ENCODE peak calls at places on chromosomes 4 and X, in four cellular contexts. E, D, X and Y are unnamed samples.
A peak's percentile ranks its signal among the peaks of the same experiment; 100 is the strongest.

GRCh38 chr4:137065306-137065705 is 467.0 kb downstream of the PCDH18 start:
- DNase-seq in E (no peak), D (no peak), X (no peak), Y (no peak)

GRCh38 chr4:77332696-77333270 is 175.8 kb downstream of the CCNG2 start:
- DNase-seq in E (no peak), D (no peak), X (no peak), Y (no peak)

GRCh38 chrX:154546354-154547244 is at the start of gene G6PD:
- DNase-seq in E (no peak), D (no peak), X (peak; percentile 83), Y (peak; percentile 82)

GRCh38 chrX:118745570-118745969 is 18.2 kb downstream of the IL13RA1 start:
- DNase-seq in E (no peak), D (no peak), X (no peak), Y (no peak)

GRCh38 chrX:40434947-40435346 is 145.8 kb upstream of the ATP6AP2 start:
- DNase-seq in E (peak; percentile 36), D (no peak), X (no peak), Y (peak; percentile 81)

GRCh38 chrX:46185923-46186810 is 359.1 kb downstream of the ZNF674 start:
- DNase-seq in E (no peak), D (no peak), X (no peak), Y (no peak)

GRCh38 chr4:101651778-101652177 is 138.8 kb upstream of the BANK1 start:
- DNase-seq in E (peak; percentile 80), D (peak; percentile 70), X (no peak), Y (no peak)

GRCh38 chrX:151098996-151099395 is 77.4 kb upstream of the GPR50 start:
- DNase-seq in E (no peak), D (no peak), X (no peak), Y (no peak)

GRCh38 chrX:31679861-31680260 is 608.0 kb upstream of the FTHL17 start:
- DNase-seq in E (no peak), D (no peak), X (no peak), Y (peak; percentile 17)

GRCh38 chr4:1245481-1246051 is 3.4 kb downstream of the CTBP1 start:
- DNase-seq in E (no peak), D (peak; percentile 5), X (peak; percentile 6), Y (peak; percentile 5)

GRCh38 chr4:120266602-120267001 is 200.0 kb upstream of the MAD2L1 start:
- DNase-seq in E (no peak), D (no peak), X (no peak), Y (no peak)

GRCh38 chr4:7384929-7385890 is 49.5 kb downstream of the PSAPL1 start:
- DNase-seq in E (peak; percentile 18), D (no peak), X (no peak), Y (no peak)

GRCh38 chrX:134999469-134999868 is 8.7 kb downstream of the SMIM10 start:
- DNase-seq in E (no peak), D (no peak), X (no peak), Y (no peak)

GRCh38 chr4:85127653-85128052 is 161.2 kb upstream of the WDFY3 start:
- DNase-seq in E (peak; percentile 38), D (no peak), X (no peak), Y (peak; percentile 81)

GRCh38 chr4:60757986-60758385 is 442.1 kb upstream of the ADGRL3 start:
- DNase-seq in E (no peak), D (no peak), X (no peak), Y (no peak)

GRCh38 chr4:174120446-174121142 is 162.9 kb downstream of the FBXO8 start:
- DNase-seq in E (peak; percentile 50), D (peak; percentile 67), X (no peak), Y (peak; percentile 78)

GRCh38 chr4:84847978-84848377 is 118.5 kb downstream of the WDFY3 start:
- DNase-seq in E (no peak), D (no peak), X (no peak), Y (no peak)

GRCh38 chr4:15718465-15718864 is 15.6 kb downstream of the BST1 start:
- DNase-seq in E (no peak), D (no peak), X (no peak), Y (no peak)

GRCh38 chrX:111568356-111568755 is 56.9 kb downstream of the SERTM2 start:
- DNase-seq in E (no peak), D (no peak), X (no peak), Y (peak; percentile 36)

GRCh38 chr4:137361756-137362470 is 170.4 kb downstream of the PCDH18 start:
- DNase-seq in E (no peak), D (no peak), X (no peak), Y (no peak)

GRCh38 chr4:139144161-139144859 is 32.7 kb downstream of the ELF2 start:
- DNase-seq in E (peak; percentile 33), D (peak; percentile 34), X (peak; percentile 36), Y (peak; percentile 9)

GRCh38 chr4:39539026-39539690 is 11.9 kb upstream of the UGDH start:
- DNase-seq in E (no peak), D (no peak), X (no peak), Y (no peak)

GRCh38 chrX:104803219-104803618 is 237.2 kb downstream of the IL1RAPL2 start:
- DNase-seq in E (no peak), D (no peak), X (no peak), Y (no peak)

GRCh38 chr4:184843984-184844554 is 18.3 kb upstream of the ACSL1 start:
- DNase-seq in E (no peak), D (no peak), X (no peak), Y (no peak)

GRCh38 chrX:149504226-149504914 is 736 bp downstream of the IDS start:
- DNase-seq in E (no peak), D (no peak), X (peak; percentile 37), Y (peak; percentile 74)

GRCh38 chrX:9880912-9881311 is 86.2 kb upstream of the CLDN34 start:
- DNase-seq in E (no peak), D (no peak), X (no peak), Y (no peak)

GRCh38 chrX:107025538-107025937 is 25.5 kb upstream of the MORC4 start:
- DNase-seq in E (no peak), D (no peak), X (no peak), Y (no peak)

GRCh38 chrX:24154490-24155034 is 5.0 kb downstream of the ZFX start:
- DNase-seq in E (no peak), D (no peak), X (no peak), Y (no peak)
- H3K4me3 ChIP-seq in E (no peak overlapping the region), D (no peak overlapping the region), X (no peak overlapping the region), Y (peak overlapping the region; percentile 15)

GRCh38 chr4:108787106-108787505 is 24.3 kb upstream of the ETNPPL start:
- DNase-seq in E (no peak), D (no peak), X (no peak), Y (no peak)

GRCh38 chr4:108779958-108780357 is 17.1 kb upstream of the ETNPPL start:
- DNase-seq in E (no peak), D (no peak), X (no peak), Y (no peak)

GRCh38 chr4:108786351-108786750 is 23.5 kb upstream of the ETNPPL start:
- DNase-seq in E (no peak), D (no peak), X (no peak), Y (no peak)

GRCh38 chr4:108787724-108788123 is 24.9 kb upstream of the ETNPPL start:
- DNase-seq in E (no peak), D (no peak), X (no peak), Y (no peak)

GRCh38 chr4:108783666-108784463 is 21.0 kb upstream of the ETNPPL start:
- DNase-seq in E (no peak), D (no peak), X (no peak), Y (no peak)
- TF ChIP-seq CTCF in E (no peak), D (no peak), X (no peak), Y (peak; percentile 39)

DNA sequence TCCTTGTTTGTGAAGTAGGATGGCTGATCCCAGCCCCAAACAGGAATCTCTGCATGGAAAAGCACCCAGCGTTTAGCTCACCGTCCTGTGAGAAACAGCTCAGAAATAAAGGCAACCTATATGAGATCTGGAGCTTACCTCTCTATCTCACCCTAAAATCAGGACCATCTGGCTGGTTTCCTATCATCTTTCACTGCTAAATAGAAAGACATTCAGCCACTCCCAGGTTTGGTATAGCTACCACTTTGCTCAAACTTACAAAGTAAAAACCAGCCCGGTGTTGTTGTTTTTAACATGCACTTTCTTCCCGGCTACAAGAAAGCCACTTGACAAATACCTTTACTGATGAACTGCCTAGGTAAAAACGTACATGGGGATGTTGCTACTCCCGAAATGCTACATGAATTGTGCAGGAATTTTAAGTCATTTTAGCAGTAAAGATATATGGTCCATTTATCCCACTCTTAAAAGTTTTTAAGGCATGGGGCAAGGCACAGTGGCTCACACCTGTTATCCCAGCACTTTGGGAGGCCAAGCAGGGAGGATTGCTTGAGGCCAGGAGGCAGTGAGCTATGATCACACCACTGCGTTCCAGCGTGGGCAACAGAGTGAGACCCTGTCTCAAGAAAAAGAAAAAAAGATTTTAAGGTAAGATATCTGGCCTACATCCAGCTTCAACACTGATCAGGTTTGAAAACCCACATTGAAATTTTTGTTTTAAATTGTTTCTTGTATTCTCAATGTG is 1.0 kb upstream of the SEC24D start:
- DNase-seq in E (no peak), D (no peak), X (no peak), Y (no peak)
- H3K4me3 ChIP-seq in E (peak overlapping the region; percentile 94), D (peak overlapping the region; percentile 98), X (peak overlapping the region; percentile 83), Y (peak overlapping the region; percentile 96)

DNA sequence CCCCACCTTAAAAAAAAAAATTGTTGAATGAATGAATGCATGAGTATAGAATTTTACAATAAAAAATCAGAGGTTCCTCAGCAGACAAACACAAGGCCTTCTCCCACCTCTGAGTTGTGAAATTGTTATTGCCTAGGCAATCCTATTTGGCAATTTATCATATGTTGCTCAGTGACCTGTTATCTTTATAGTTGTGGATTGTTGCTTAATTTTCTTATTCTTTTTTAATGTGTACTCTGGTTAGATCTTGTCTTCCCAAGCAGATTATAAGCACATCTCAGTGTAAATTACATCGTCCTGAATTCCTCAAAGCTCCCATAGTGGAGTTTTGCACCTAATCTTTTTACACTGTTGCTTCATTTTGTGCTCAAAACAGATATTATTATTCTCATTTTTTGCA is 71.9 kb downstream of the RBM47 start:
- DNase-seq in E (no peak), D (no peak), X (no peak), Y (no peak)
- TF ChIP-seq CTCF in E (no peak), D (no peak), X (no peak), Y (no peak)